ENCODE peak calls at places on chromosome 7, in nine cellular contexts. K is suprapubic skin, Q is left ventricle myocardium inferior, F is tibial artery, Y is lower lobe of right lung, O is A549, P is iPS DF 6.9, E is tibial nerve, X is right cardiac atrium. S is an unnamed sample. For H3K4me1, the result is how much of the 10 kb centered on the place peaks cover.

GRCh38 chr7:39651262-39651661 is 27.9 kb downstream of the RALA start:
- DNase-seq in X (no peak), F (no peak), O (no peak), K (no peak), Q (no peak), P (no peak), E (no peak), Y (no peak), S (no peak)

GRCh38 chr7:11843113-11843765 is 11.2 kb upstream of the THSD7A start:
- DNase-seq in Q (no peak), X (no peak), E (no peak), O (no peak), F (no peak), P (no peak), K (no peak), Y (no peak), S (no peak)

GRCh38 chr7:41224063-41224763 is 478.7 kb downstream of the INHBA start:
- DNase-seq in Q (no peak), K (no peak), O (no peak), P (no peak), X (no peak), Y (no peak), F (no peak), E (no peak), S (no peak)

GRCh38 chr7:4850262-4850795 is 11.5 kb downstream of the PAPOLB start:
- DNase-seq in P (no peak), Q (no peak), Y (no peak), X (no peak), K (peak), E (no peak), O (no peak), F (no peak), S (no peak)

GRCh38 chr7:19113855-19114590 is 3.4 kb downstream of the TWIST1 start:
- DNase-seq in O (no peak), F (no peak), K (no peak), P (no peak), E (no peak), X (no peak), Y (no peak), Q (no peak), S (no peak)

GRCh38 chr7:106629521-106629920 is 31.4 kb downstream of the CCDC71L start:
- DNase-seq in Y (no peak), Q (no peak), P (no peak), F (no peak), X (no peak), E (no peak), O (no peak), K (no peak), S (no peak)

GRCh38 chr7:83936056-83936703 is 258.4 kb downstream of the SEMA3A start:
- DNase-seq in O (peak), E (no peak), K (no peak), P (peak), X (peak), Y (peak), Q (peak), F (peak), S (no peak)

GRCh38 chr7:41891967-41892755 is 189.3 kb upstream of the INHBA start:
- DNase-seq in X (no peak), F (no peak), E (no peak), O (no peak), Q (no peak), P (no peak), K (no peak), Y (no peak), S (no peak)

GRCh38 chr7:87219545-87220025 is at the start of gene TMEM243:
- DNase-seq in O (peak), X (peak), F (peak), E (peak), P (no peak), K (peak), Q (peak), Y (peak), S (peak)

GRCh38 chr7:23852135-23852534 is 142.1 kb downstream of the STK31 start:
- DNase-seq in P (no peak), X (no peak), K (no peak), O (no peak), E (no peak), F (no peak), Q (no peak), Y (no peak), S (no peak)

GRCh38 chr7:129775695-129776396 is 164.3 kb downstream of the NRF1 start:
- DNase-seq in E (no peak), P (no peak), F (no peak), Y (no peak), X (no peak), O (no peak), K (no peak), Q (no peak), S (no peak)

GRCh38 chr7:713488-714230 is 12.8 kb upstream of the DNAAF5 start:
- DNase-seq in O (no peak), Y (no peak), K (peak), X (no peak), Q (no peak), F (no peak), E (no peak), P (no peak), S (no peak)

DNA sequence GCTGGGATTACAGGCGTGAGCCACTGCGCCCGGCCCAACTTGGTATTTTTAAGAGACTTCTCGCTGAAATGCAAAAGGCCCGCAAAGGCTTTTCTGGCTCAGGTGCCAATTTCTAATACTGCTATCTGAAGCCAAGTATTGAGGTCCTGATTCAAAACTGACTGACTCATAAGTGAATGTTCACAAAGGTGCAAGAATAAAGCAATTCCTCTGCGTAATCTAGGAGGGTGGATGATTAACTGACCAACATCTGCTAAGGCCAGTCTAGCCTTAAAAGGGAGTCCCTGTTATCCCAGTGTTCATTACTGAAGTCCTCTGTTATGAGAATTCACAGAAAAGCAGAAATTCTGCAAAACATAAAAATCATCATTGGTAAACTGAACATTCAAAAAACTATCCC is 111.4 kb downstream of the SRPK2 start:
- DNase-seq in Q (no peak), K (no peak), P (no peak), Y (no peak), O (peak), X (no peak), E (no peak), F (no peak), S (no peak)
- H3K27ac ChIP-seq in Q (no peak), K (no peak), P (no peak), Y (no peak), O (peak), X (no peak), E (no peak), F (no peak), S (no peak)

GRCh38 chr7:44891791-44892190 is 6.5 kb upstream of the PURB start:
- DNase-seq in Y (no peak), F (no peak), Q (no peak), K (no peak), O (no peak), E (no peak), X (no peak), P (no peak), S (no peak)
- H3K4me1 ChIP-seq in Y (under half), F (under half), Q (under half), K (under half), O (under half), E (under half), X (under half), P (under half), S (under half)

DNA sequence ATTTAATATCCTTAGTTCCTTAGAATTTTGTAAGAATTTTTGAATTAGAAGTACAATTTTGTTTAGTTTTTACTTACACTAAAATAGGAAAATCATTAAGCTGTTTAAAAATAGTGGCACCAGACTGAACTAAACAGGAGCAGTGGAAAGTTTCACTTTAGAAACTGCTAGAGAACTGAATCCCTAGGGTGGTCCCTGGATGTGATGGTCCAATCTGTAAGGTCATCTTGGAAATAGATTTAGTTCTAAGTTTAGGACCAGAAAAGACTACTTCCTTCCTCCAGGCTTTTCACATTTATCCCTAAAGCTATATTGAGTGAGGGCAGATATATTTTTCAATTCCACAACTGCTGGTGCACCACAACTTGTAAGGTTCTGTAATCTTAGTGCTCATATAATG is 19.0 kb downstream of the RPA3 start:
- DNase-seq in Q (no peak), O (no peak), E (no peak), P (no peak), X (no peak), Y (no peak), F (no peak), K (no peak), S (no peak)
- H3K4me3 ChIP-seq in Q (peak), O (no peak), E (no peak), P (no peak), X (peak), Y (no peak), F (peak), K (no peak), S (peak)

DNA sequence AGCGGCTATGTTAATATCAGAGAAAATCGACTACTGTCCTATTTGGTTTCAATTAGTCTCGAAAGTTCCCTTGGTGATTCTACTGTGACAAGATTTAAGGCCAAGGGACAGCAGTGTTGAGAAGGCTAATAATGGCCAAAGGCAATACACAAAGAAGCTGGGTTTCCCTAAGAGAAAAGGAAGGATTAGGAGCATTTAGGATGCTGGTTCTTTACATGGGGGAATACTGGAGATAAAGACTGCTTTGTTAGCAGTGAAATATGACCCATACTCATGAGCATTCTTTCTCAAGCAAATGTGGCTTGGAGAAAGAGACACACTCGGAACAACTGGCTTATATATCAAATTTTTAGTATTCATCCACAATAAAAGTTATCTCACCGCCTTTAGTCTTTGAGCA is 32.2 kb downstream of the IQUB start:
- DNase-seq in E (no peak), Y (no peak), P (no peak), O (no peak), F (no peak), K (no peak), X (no peak), Q (no peak), S (no peak)
- H3K27ac ChIP-seq in E (no peak), Y (no peak), P (no peak), O (no peak), F (no peak), K (no peak), X (no peak), Q (no peak), S (no peak)

DNA sequence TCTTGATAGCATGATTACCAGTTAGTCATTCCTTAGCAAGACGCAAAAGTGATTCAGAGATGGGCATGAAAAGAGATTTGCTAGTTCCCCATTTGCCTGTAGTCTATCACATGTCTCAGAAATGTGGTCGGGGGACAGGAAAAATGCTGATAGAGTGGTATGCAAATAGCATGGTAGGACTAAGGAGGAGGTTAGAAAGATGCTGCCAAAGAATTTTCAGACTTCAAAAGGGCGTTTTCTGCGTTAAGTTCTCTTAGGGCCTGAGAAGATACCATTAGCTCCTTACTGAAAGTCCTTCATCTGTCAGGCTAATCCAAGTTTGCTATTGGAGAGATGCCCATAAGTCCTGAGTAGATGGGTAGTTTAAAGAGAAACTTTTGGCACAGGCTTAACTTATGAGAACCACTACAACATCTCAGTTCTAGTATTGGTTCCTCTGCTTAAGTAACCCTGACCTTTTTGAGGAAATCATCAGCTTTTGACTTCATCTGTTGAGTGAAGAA is 2.7 kb downstream of the CALD1 start:
- DNase-seq in K (no peak), Y (no peak), X (no peak), F (no peak), E (no peak), O (no peak), Q (no peak), P (no peak), S (no peak)
- H3K4me1 ChIP-seq in K (under half), Y (under half), X (under half), F (under half), E (under half), O (under half), Q (half or more), P (under half), S (half or more)

GRCh38 chr7:155647302-155647701 is 2.8 kb downstream of the RBM33 start:
- DNase-seq in Y (no peak), E (no peak), F (no peak), K (no peak), O (no peak), Q (no peak), X (no peak), P (no peak), S (no peak)

GRCh38 chr7:155644971-155645509 is 579 bp downstream of the RBM33 start:
- DNase-seq in P (no peak), Q (peak), Y (peak), O (peak), F (peak), X (peak), K (no peak), E (no peak), S (no peak)

GRCh38 chr7:155647734-155648133 is 3.3 kb downstream of the RBM33 start:
- DNase-seq in P (no peak), X (no peak), E (no peak), Y (no peak), F (no peak), Q (no peak), K (no peak), O (no peak), S (no peak)

GRCh38 chr7:155645652-155646051 is 1.2 kb downstream of the RBM33 start:
- DNase-seq in O (no peak), K (no peak), X (no peak), Y (no peak), F (no peak), P (no peak), E (no peak), Q (no peak), S (no peak)

DNA sequence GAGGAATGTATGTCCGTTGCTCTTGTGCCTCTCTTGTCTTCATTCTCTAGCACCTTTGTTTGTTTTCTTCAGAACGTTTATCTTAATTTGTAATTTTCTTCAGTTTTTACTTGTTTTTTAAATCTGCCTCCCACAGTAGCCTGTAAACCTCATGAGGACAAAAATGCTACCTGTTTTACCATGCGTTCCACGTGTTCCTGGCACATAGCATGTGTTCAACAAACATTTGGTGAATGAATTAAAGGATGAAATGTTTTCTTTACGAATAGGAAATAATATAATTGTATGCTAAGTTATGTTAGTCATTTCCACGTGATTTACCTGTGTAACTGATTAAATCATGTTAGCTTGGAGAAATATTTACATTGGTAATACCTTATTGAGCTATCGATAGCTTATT is 2.2 kb downstream of the RBM33 start:
- DNase-seq in Q (no peak), E (no peak), X (no peak), K (no peak), F (no peak), Y (no peak), O (no peak), P (no peak), S (no peak)
- H3K4me3 ChIP-seq in Q (peak), E (no peak), X (no peak), K (peak), F (no peak), Y (peak), O (no peak), P (no peak), S (no peak)

GRCh38 chr7:148863324-148863723 is 20.8 kb downstream of the EZH2 start:
- DNase-seq in P (no peak), Q (no peak), O (no peak), F (no peak), X (no peak), E (no peak), K (no peak), Y (no peak), S (no peak)
- H3K27ac ChIP-seq in P (no peak), Q (no peak), O (no peak), F (no peak), X (no peak), E (no peak), K (no peak), Y (no peak), S (no peak)

DNA sequence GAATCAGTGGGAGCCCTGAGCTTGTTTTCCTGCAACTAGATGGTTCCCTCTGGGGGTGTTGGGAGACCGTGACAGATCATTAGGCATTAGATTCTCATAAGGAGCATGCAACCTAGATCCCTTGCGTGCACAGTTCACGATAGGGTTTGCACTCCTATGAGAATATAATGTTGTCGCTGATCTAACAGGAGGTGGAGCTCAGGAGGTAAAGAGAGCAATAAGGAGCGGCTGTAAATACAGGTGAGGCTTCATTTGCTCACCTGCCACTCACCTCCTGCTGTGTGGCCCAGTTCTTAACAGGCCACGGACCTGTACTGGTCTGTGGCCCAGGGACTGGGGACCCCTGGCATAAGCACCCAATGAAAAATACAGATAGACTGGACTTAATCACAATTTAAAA is 10.7 kb downstream of the SLC26A3 start:
- DNase-seq in E (no peak), Y (no peak), O (no peak), P (no peak), K (no peak), X (no peak), Q (no peak), F (no peak), S (no peak)
- H3K4me1 ChIP-seq in E (under half), Y (under half), O (under half), P (under half), K (under half), X (under half), Q (under half), F (under half), S (under half)

S was measured in thoracic aorta.